ENCODE peak calls at places on chromosome 20, in nine cellular contexts. B is G401, T is GOT3, H is NCI-H69, Q is A673, G is COR-L47, X is AG04450, S is endothelial cell of umbilical vein, R is neural progenitor cell. E is an unnamed sample.
A peak's percentile ranks its signal among the peaks of the same experiment; 100 is the strongest.

GRCh38 chr20:38579219-38579618 is 1.8 kb upstream of the ADIG start:
- DNase-seq in H (no peak), X (no peak), S (no peak), Q (no peak), T (no peak), B (no peak), G (no peak), R (no peak), E (no peak)

GRCh38 chr20:33262658-33263065 is 20.4 kb upstream of the BPIFB1 start:
- DNase-seq in T (no peak), G (peak; percentile 76), Q (peak; percentile 43), S (peak; percentile 40), R (peak; percentile 86), X (peak; percentile 6), B (peak; percentile 73), H (peak; percentile 86), E (no peak)

GRCh38 chr20:51275816-51276215 is 252.9 kb upstream of the KCNG1 start:
- DNase-seq in H (no peak), X (peak; percentile 7), T (no peak), R (no peak), Q (peak; percentile 14), G (no peak), B (peak; percentile 46), S (peak; percentile 12), E (no peak)

GRCh38 chr20:12453711-12454110 is 536.0 kb downstream of the BTBD3 start:
- DNase-seq in G (no peak), Q (no peak), B (no peak), S (no peak), T (no peak), H (no peak), X (no peak), R (no peak), E (no peak)

GRCh38 chr20:8798505-8798904 is 270.4 kb upstream of the PLCB4 start:
- DNase-seq in Q (peak; percentile 30), H (peak; percentile 33), X (no peak), T (no peak), B (no peak), G (no peak), S (peak; percentile 76), R (no peak), E (no peak)

GRCh38 chr20:1479831-1480595 is 11.2 kb downstream of the SIRPB2 start:
- DNase-seq in T (no peak), X (no peak), G (no peak), S (no peak), R (no peak), H (no peak), Q (no peak), B (no peak), E (no peak)

GRCh38 chr20:48738399-48739304 is 89.1 kb downstream of the PREX1 start:
- DNase-seq in H (no peak), X (no peak), S (peak; percentile 49), Q (no peak), R (no peak), B (no peak), T (no peak), G (no peak), E (no peak)

GRCh38 chr20:25859649-25860530 is 163.2 kb upstream of the ZNF337 start:
- DNase-seq in R (peak; percentile 90), B (peak; percentile 91), H (peak; percentile 66), Q (peak; percentile 67), T (peak; percentile 66), X (no peak), S (peak; percentile 61), G (peak; percentile 39), E (no peak)

GRCh38 chr20:63611646-63612045 is 15.3 kb downstream of the GMEB2 start:
- DNase-seq in B (no peak), X (no peak), H (no peak), S (no peak), T (no peak), Q (no peak), G (no peak), R (no peak), E (no peak)

GRCh38 chr20:44990425-44990824 is 24.1 kb downstream of the STK4 start:
- DNase-seq in B (no peak), S (no peak), G (no peak), Q (peak; percentile 49), T (no peak), R (no peak), H (no peak), X (no peak), E (no peak)

GRCh38 chr20:846894-847278 is 13.4 kb downstream of the FAM110A start:
- DNase-seq in R (no peak), G (no peak), Q (peak; percentile 37), B (no peak), H (peak; percentile 41), S (no peak), T (no peak), X (no peak), E (no peak)

GRCh38 chr20:38321959-38322598 is 18.1 kb downstream of the BPI start:
- DNase-seq in H (peak; percentile 35), R (peak; percentile 75), X (peak; percentile 45), B (peak; percentile 45), G (peak; percentile 11), Q (peak; percentile 63), S (peak; percentile 69), T (no peak), E (no peak)

GRCh38 chr20:57444394-57445048 is 53.3 kb downstream of the RBM38 start:
- DNase-seq in S (no peak), T (no peak), Q (no peak), H (no peak), B (no peak), X (no peak), G (no peak), R (no peak), E (no peak)

GRCh38 chr20:44084439-44084838 is 102.5 kb downstream of the JPH2 start:
- DNase-seq in G (no peak), B (no peak), T (no peak), S (no peak), Q (no peak), X (no peak), H (no peak), R (no peak), E (no peak)

GRCh38 chr20:15245896-15246295 is 908.5 kb upstream of the FLRT3 start:
- DNase-seq in X (no peak), B (no peak), Q (no peak), G (no peak), T (no peak), H (no peak), S (no peak), R (no peak), E (no peak)

GRCh38 chr20:31515775-31516107 is 1.5 kb downstream of the HM13 start:
- DNase-seq in B (no peak), Q (no peak), X (no peak), H (no peak), G (no peak), S (no peak), R (no peak), T (no peak), E (no peak)

GRCh38 chr20:2305946-2306345 is 10.1 kb downstream of the TGM3 start:
- DNase-seq in Q (no peak), R (peak; percentile 53), B (no peak), T (no peak), X (no peak), G (peak; percentile 95), H (peak; percentile 98), S (no peak), E (no peak)

GRCh38 chr20:7362601-7363000 is 577.7 kb downstream of the HAO1 start:
- DNase-seq in H (peak; percentile 90), R (no peak), Q (no peak), X (no peak), S (peak; percentile 19), T (no peak), G (peak; percentile 89), B (no peak), E (no peak)

GRCh38 chr20:48769111-48769879 is 58.5 kb downstream of the PREX1 start:
- DNase-seq in X (no peak), T (no peak), Q (no peak), H (peak; percentile 87), R (no peak), B (no peak), S (no peak), G (no peak), E (no peak)

GRCh38 chr20:47921306-47922279 is 136.3 kb upstream of the SULF2 start:
- DNase-seq in Q (no peak), R (no peak), H (no peak), G (no peak), T (no peak), B (no peak), X (no peak), S (no peak), E (no peak)